ENCODE peak calls at places on chromosomes 11 and 22, in eight cellular contexts. E, Y, L, U, H, P, J and B are unnamed samples.

GRCh38 chr11:90250970-90251369 is 28.1 kb upstream of the CHORDC1 start:
- DNase-seq in J (no peak), P (no peak), E (no peak), H (no peak), Y (no peak), L (no peak), U (no peak), B (peak)

GRCh38 chr11:3092603-3093141 is 35.4 kb upstream of the CARS1 start:
- DNase-seq in L (no peak), J (no peak), H (no peak), E (peak), U (no peak), P (no peak), Y (no peak), B (no peak)

GRCh38 chr11:47409440-47410403 is 1.3 kb downstream of the SLC39A13 start:
- DNase-seq in H (no peak), P (no peak), L (peak), Y (peak), E (peak), U (no peak), J (no peak), B (peak)

GRCh38 chr22:48581821-48582469 is 1245.7 kb downstream of the BRD1 start:
- DNase-seq in J (no peak), Y (peak), E (no peak), P (no peak), H (no peak), U (no peak), L (no peak), B (no peak)

GRCh38 chr11:94790771-94791180 is 22.6 kb downstream of the AMOTL1 start:
- DNase-seq in H (no peak), E (no peak), P (no peak), L (peak), U (no peak), Y (no peak), J (no peak), B (peak)

GRCh38 chr22:19730662-19731360 is 7.5 kb downstream of the GP1BB start:
- DNase-seq in L (peak), H (peak), Y (peak), J (peak), U (peak), P (peak), E (peak), B (peak)

GRCh38 chr11:82718307-82718706 is 15.4 kb downstream of the FAM181B start:
- DNase-seq in Y (peak), H (peak), J (peak), L (peak), U (peak), E (peak), P (peak), B (peak)

GRCh38 chr22:31488988-31489617 is 539 bp downstream of the EIF4ENIF1 start:
- DNase-seq in E (peak), P (peak), Y (peak), J (peak), H (peak), L (peak), U (peak), B (peak)

GRCh38 chr11:11972148-11972547 is 36.3 kb downstream of the DKK3 start:
- DNase-seq in P (no peak), L (no peak), J (no peak), U (no peak), H (no peak), E (no peak), Y (no peak), B (no peak)

GRCh38 chr22:26585104-26585790 is 4.7 kb downstream of the TPST2 start:
- DNase-seq in L (peak), E (peak), H (no peak), J (peak), P (no peak), U (no peak), Y (no peak), B (peak)

GRCh38 chr11:69667619-69668604 is 7.2 kb downstream of the LTO1 start:
- DNase-seq in P (no peak), J (peak), L (no peak), Y (no peak), E (peak), H (no peak), U (no peak), B (no peak)

GRCh38 chr11:57585301-57585700 is 12.2 kb upstream of the SERPING1 start:
- DNase-seq in E (no peak), U (peak), Y (no peak), P (no peak), H (no peak), L (no peak), J (no peak), B (no peak)

GRCh38 chr22:48369789-48370507 is 1457.7 kb downstream of the BRD1 start:
- DNase-seq in E (no peak), J (peak), Y (peak), U (no peak), L (no peak), P (peak), H (no peak), B (peak)

GRCh38 chr11:105636496-105636895 is 26.6 kb downstream of the GRIA4 start:
- DNase-seq in L (no peak), U (no peak), Y (no peak), E (no peak), H (no peak), J (no peak), P (no peak), B (no peak)

GRCh38 chr11:57248780-57249383 is 11.8 kb upstream of the APLNR start:
- DNase-seq in L (peak), J (peak), P (peak), Y (peak), H (peak), U (peak), E (peak), B (peak)

GRCh38 chr11:103959279-103959930 is 77.0 kb upstream of the DDI1 start:
- DNase-seq in H (peak), L (peak), P (no peak), Y (no peak), J (no peak), U (peak), E (no peak), B (peak)

GRCh38 chr11:133508448-133508847 is 23.9 kb downstream of the OPCML start:
- DNase-seq in L (no peak), P (no peak), U (no peak), E (no peak), H (no peak), J (no peak), Y (no peak), B (no peak)

GRCh38 chr11:67276821-67277230 is 10.6 kb downstream of the GRK2 start:
- DNase-seq in Y (peak), H (peak), E (no peak), U (peak), J (no peak), L (no peak), P (peak), B (peak)

GRCh38 chr11:27697679-27698275 is 2.5 kb downstream of the BDNF start:
- DNase-seq in J (no peak), P (peak), U (no peak), Y (no peak), L (no peak), E (no peak), H (no peak), B (peak)

GRCh38 chr11:65574963-65575567 is 788 bp upstream of the EHBP1L1 start:
- DNase-seq in H (peak), U (peak), P (peak), Y (no peak), E (no peak), L (peak), J (peak), B (peak)

GRCh38 chr11:130485983-130486970 is 37.8 kb downstream of the ADAMTS15 start:
- DNase-seq in U (no peak), P (no peak), E (peak), L (no peak), J (no peak), H (no peak), Y (no peak), B (no peak)

GRCh38 chr11:74926304-74927030 is 22.4 kb downstream of the XRRA1 start:
- DNase-seq in H (no peak), L (peak), J (no peak), U (no peak), E (no peak), Y (no peak), P (no peak), B (peak)

GRCh38 chr11:116109228-116109627 is 605.0 kb upstream of the CADM1 start:
- DNase-seq in E (no peak), L (peak), U (no peak), Y (no peak), J (peak), H (no peak), P (no peak), B (peak)

GRCh38 chr11:66880484-66881211 is 23.8 kb downstream of the LRFN4 start:
- DNase-seq in E (peak), H (peak), Y (no peak), L (peak), P (peak), U (peak), J (no peak), B (no peak)

GRCh38 chr22:27780161-27780575 is 21.4 kb downstream of the MN1 start:
- DNase-seq in L (no peak), Y (no peak), U (no peak), E (no peak), J (no peak), H (no peak), P (peak), B (peak)

GRCh38 chr22:42939451-42939881 is 75.5 kb downstream of the PACSIN2 start:
- DNase-seq in E (no peak), P (peak), U (no peak), L (peak), H (no peak), Y (no peak), J (no peak), B (peak)

GRCh38 chr11:122850076-122850631 is 11.9 kb downstream of the CRTAM start:
- DNase-seq in Y (no peak), P (peak), H (no peak), L (no peak), U (no peak), E (no peak), J (peak), B (peak)

GRCh38 chr22:40183029-40183581 is 5.4 kb downstream of the TNRC6B start:
- DNase-seq in U (no peak), J (peak), H (no peak), E (no peak), Y (peak), L (peak), P (no peak), B (peak)

GRCh38 chr11:94838027-94838610 is 70.0 kb downstream of the AMOTL1 start:
- DNase-seq in Y (no peak), U (no peak), E (no peak), P (no peak), J (no peak), L (peak), H (no peak), B (no peak)

GRCh38 chr11:68934321-68934645 is 30.6 kb downstream of the IGHMBP2 start:
- DNase-seq in E (no peak), Y (no peak), J (no peak), H (no peak), L (no peak), U (no peak), P (no peak), B (no peak)

GRCh38 chr11:88059326-88059725 is 115.9 kb downstream of the RAB38 start:
- DNase-seq in H (no peak), E (no peak), U (no peak), J (no peak), L (peak), P (no peak), Y (no peak), B (peak)

GRCh38 chr11:36793542-36793926 is 195.5 kb upstream of the RAG2 start:
- DNase-seq in Y (peak), E (peak), U (no peak), H (no peak), L (peak), P (peak), J (peak), B (peak)

GRCh38 chr22:34800265-34800664 is 265.7 kb upstream of the ISX start:
- DNase-seq in U (no peak), H (no peak), J (peak), Y (no peak), E (no peak), L (no peak), P (no peak), B (no peak)

GRCh38 chr11:17744151-17744940 is 9.8 kb downstream of the KCNC1 start:
- DNase-seq in J (no peak), P (no peak), E (no peak), U (no peak), Y (no peak), L (peak), H (no peak), B (peak)

GRCh38 chr22:20956258-20957117 is 10.6 kb upstream of the AIFM3 start:
- DNase-seq in H (no peak), J (peak), Y (peak), P (peak), E (no peak), L (peak), U (no peak), B (peak)

GRCh38 chr11:123549901-123550619 is 104.4 kb downstream of the SCN3B start:
- DNase-seq in J (no peak), E (no peak), P (no peak), H (no peak), U (no peak), L (peak), Y (no peak), B (peak)

GRCh38 chr22:25475554-25476022 is 88.9 kb upstream of the GRK3 start:
- DNase-seq in E (peak), H (no peak), U (no peak), L (no peak), J (peak), P (peak), Y (no peak), B (peak)

GRCh38 chr11:63012450-63013238 is 3.0 kb downstream of the SLC22A8 start:
- DNase-seq in U (no peak), J (peak), E (no peak), L (no peak), P (no peak), H (no peak), Y (no peak), B (no peak)

GRCh38 chr11:63015521-63016215 is at the start of gene SLC22A8:
- DNase-seq in L (no peak), U (no peak), P (peak), J (no peak), H (no peak), E (no peak), Y (peak), B (no peak)

GRCh38 chr11:63017306-63017974 is 1.8 kb upstream of the SLC22A8 start:
- DNase-seq in E (peak), U (no peak), L (no peak), P (no peak), J (no peak), H (no peak), Y (peak), B (no peak)

GRCh38 chr11:63010934-63011439 is 4.7 kb downstream of the SLC22A8 start:
- DNase-seq in H (no peak), E (no peak), Y (no peak), U (no peak), J (no peak), L (no peak), P (no peak), B (no peak)

GRCh38 chr11:63014408-63015055 is 1.1 kb downstream of the SLC22A8 start:
- DNase-seq in Y (no peak), E (no peak), L (no peak), J (no peak), P (no peak), H (no peak), U (no peak), B (no peak)
- TF ChIP-seq EZH2phosphoT487 in Y (no peak), E (no peak), L (no peak), J (no peak), P (no peak), H (no peak), U (no peak), B (no peak)

GRCh38 chr11:124897681-124898680 is at the start of gene ROBO4:
- DNase-seq in L (peak), J (no peak), H (no peak), Y (no peak), E (peak), U (no peak), P (no peak), B (peak)

GRCh38 chr11:124902616-124903015 is 5.0 kb upstream of the ROBO4 start:
- DNase-seq in H (no peak), P (no peak), E (no peak), L (peak), Y (no peak), J (no peak), U (no peak), B (peak)

GRCh38 chr11:124899376-124900145 is 1.9 kb upstream of the ROBO4 start:
- DNase-seq in J (no peak), P (no peak), E (peak), H (no peak), L (peak), Y (no peak), U (no peak), B (no peak)

GRCh38 chr11:124898711-124899110 is 1.0 kb upstream of the ROBO4 start:
- DNase-seq in E (peak), H (no peak), L (peak), U (no peak), J (no peak), P (peak), Y (no peak), B (peak)

GRCh38 chr11:124900464-124900863 is 2.8 kb upstream of the ROBO4 start:
- DNase-seq in U (no peak), J (no peak), E (peak), P (no peak), L (peak), Y (no peak), H (no peak), B (peak)
- TF ChIP-seq EZH2phosphoT487 in U (no peak), J (no peak), E (no peak), P (no peak), L (no peak), Y (no peak), H (no peak), B (no peak)

GRCh38 chr11:19442554-19442910 is 201.8 kb upstream of the E2F8 start:
- DNase-seq in Y (no peak), L (no peak), E (no peak), U (no peak), P (no peak), J (no peak), H (peak), B (no peak)

GRCh38 chr11:19441288-19441687 is 200.5 kb upstream of the E2F8 start:
- DNase-seq in L (no peak), U (no peak), Y (no peak), H (no peak), E (no peak), P (no peak), J (no peak), B (no peak)

GRCh38 chr11:19445771-19446170 is 205.0 kb upstream of the E2F8 start:
- DNase-seq in U (no peak), L (no peak), P (no peak), J (no peak), H (no peak), Y (no peak), E (no peak), B (no peak)

GRCh38 chr11:19444231-19444630 is 203.5 kb upstream of the E2F8 start:
- DNase-seq in L (no peak), Y (no peak), U (no peak), H (no peak), J (no peak), P (no peak), E (no peak), B (peak)

DNA sequence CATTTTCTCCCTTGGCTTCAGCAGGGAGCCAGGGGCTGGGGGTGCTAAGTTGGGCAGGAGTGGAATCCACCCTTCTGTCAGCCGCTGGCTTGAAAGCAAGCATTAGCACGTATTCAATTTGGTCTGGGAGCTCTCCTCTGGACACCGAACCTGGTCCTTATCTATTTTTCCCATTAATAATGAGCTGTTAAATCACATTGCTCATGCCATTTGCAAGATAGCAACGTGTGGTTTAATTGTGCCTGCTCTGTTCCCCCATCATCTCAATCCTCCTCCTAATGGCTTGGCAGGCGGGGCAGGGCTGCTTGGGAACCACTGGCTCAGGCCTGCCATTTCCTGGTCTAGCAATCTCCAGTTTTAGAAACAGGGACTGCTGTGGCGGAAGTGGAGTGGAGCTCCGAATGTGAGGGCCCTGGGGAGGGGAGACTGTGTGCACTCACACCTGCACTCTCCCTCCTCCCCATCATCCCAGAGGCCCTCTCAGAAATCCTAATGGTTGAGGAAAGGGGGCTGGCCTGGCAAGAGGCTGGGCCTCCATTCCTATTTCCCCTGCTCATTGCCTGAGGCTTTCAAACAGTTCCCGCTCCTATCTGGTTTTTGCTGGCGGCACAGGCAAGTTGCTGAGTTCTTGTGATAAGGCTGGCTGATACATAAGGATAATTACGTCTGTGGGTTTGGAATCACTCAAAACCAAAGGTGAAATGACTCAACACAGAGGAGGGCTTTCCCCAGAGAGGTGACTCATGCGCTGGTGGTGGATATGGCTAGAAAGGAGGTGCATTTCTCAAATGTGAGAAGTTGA is 201.2 kb upstream of the E2F8 start:
- DNase-seq in Y (no peak), U (peak), L (peak), H (peak), P (no peak), E (peak), J (peak), B (peak)
- TF ChIP-seq EZH2phosphoT487 in Y (no peak), U (no peak), L (no peak), H (no peak), P (no peak), E (no peak), J (no peak), B (no peak)

GRCh38 chr11:45073575-45074225 is 72.7 kb upstream of the PRDM11 start:
- DNase-seq in L (no peak), U (peak), E (no peak), P (no peak), H (peak), Y (peak), J (no peak), B (no peak)
- TF ChIP-seq EZH2phosphoT487 in L (no peak), U (no peak), E (no peak), P (no peak), H (no peak), Y (no peak), J (no peak), B (no peak)

DNA sequence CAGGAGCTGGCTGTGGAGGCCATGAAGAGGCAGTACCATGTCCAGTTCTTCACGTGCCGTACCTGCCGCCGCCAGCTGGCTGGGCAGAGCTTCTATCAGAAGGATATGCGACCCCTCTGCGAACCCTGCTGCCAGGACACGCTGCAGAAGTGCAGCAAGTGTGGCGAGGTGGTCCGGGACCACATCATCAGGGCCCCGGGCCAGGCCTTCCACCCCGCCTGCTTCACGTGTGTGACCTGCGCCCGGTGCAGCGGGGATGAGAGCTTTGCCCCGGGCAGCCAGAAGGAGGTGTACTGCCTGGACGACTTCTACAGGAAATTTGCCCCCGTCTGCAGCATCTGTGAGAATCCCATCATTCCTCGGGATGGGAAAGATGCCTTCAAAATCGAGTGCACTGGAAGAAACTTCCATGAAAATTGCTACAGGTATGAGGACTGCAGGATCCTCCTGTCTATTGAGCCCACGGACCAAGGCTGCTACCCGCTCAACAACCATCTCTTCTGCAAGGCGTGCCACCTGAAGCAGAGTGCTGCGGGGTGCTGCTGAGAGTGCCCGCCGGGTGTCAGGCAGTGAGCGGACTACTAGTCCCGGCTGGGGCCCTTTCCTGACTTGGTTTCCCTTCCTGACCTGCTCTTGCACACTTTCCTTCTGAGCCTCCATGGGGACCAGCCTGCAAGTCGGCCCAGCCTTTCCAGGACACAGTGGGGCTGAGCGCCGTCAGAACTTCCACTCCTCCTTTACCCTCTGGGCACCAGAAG is 22.0 kb upstream of the PHF21A start:
- DNase-seq in Y (no peak), L (no peak), J (no peak), E (no peak), P (peak), H (no peak), U (no peak), B (no peak)
- TF ChIP-seq EZH2phosphoT487 in Y (no peak), L (no peak), J (no peak), E (no peak), P (no peak), H (no peak), U (no peak), B (no peak)